ENCODE peak calls at places on chromosomes 13 and 19, in four cellular contexts. D is HCT116, X is HepG2, G is K562. Z is an unnamed sample.

GRCh38 chr13:77029436-77029835 is 2.5 kb upstream of the FBXL3 start:
- DNase-seq in D (no peak), X (no peak), G (no peak), Z (no peak)

GRCh38 chr13:94933230-94933751 is 220.9 kb upstream of the SOX21 start:
- DNase-seq in D (no peak), X (no peak), G (no peak), Z (no peak)

GRCh38 chr19:52527954-52528326 is 472 bp downstream of the ZNF808 start:
- DNase-seq in D (no peak), X (no peak), G (peak), Z (peak)

GRCh38 chr13:111939285-111940278 is 127.4 kb upstream of the SOX1 start:
- DNase-seq in D (no peak), X (no peak), G (no peak), Z (no peak)

GRCh38 chr13:36353001-36353400 is 6.8 kb upstream of the SPART start:
- DNase-seq in D (no peak), X (no peak), G (no peak), Z (no peak)

GRCh38 chr13:69579351-69579750 is 528.3 kb upstream of the ATXN8OS start:
- DNase-seq in D (no peak), X (no peak), G (no peak), Z (peak)

GRCh38 chr19:1468274-1469199 is 10.5 kb downstream of the C19orf25 start:
- DNase-seq in D (no peak), X (no peak), G (no peak), Z (no peak)

GRCh38 chr13:110450941-110451340 is 110.6 kb downstream of the RAB20 start:
- DNase-seq in D (no peak), X (no peak), G (no peak), Z (no peak)

GRCh38 chr13:73060251-73061160 is 1.7 kb downstream of the KLF5 start:
- DNase-seq in D (no peak), X (no peak), G (no peak), Z (peak)

GRCh38 chr13:73984949-73985691 is 149.1 kb downstream of the KLF12 start:
- DNase-seq in D (no peak), X (no peak), G (no peak), Z (no peak)

GRCh38 chr13:110445183-110445582 is 116.3 kb downstream of the RAB20 start:
- DNase-seq in D (no peak), X (no peak), G (no peak), Z (no peak)

GRCh38 chr19:28940751-28941500 is 272.0 kb downstream of the UQCRFS1 start:
- DNase-seq in D (no peak), X (no peak), G (no peak), Z (no peak)

GRCh38 chr13:29886446-29886845 is 36.0 kb upstream of the UBL3 start:
- DNase-seq in D (no peak), X (no peak), G (no peak), Z (no peak)

GRCh38 chr19:4581381-4582111 is 22.1 kb upstream of the SEMA6B start:
- DNase-seq in D (no peak), X (no peak), G (peak), Z (peak)

GRCh38 chr13:71659427-71659826 is 207.6 kb downstream of the DACH1 start:
- DNase-seq in D (no peak), X (no peak), G (no peak), Z (no peak)

GRCh38 chr19:53333071-53333465 is 481 bp upstream of the ZNF845 start:
- DNase-seq in D (no peak), X (no peak), G (no peak), Z (peak)

GRCh38 chr19:47729468-47729798 is 15.9 kb upstream of the NOP53 start:
- DNase-seq in D (peak), X (no peak), G (peak), Z (no peak)

GRCh38 chr19:33432408-33433170 is 59.1 kb downstream of the CEBPG start:
- DNase-seq in D (no peak), X (no peak), G (no peak), Z (no peak)

DNA sequence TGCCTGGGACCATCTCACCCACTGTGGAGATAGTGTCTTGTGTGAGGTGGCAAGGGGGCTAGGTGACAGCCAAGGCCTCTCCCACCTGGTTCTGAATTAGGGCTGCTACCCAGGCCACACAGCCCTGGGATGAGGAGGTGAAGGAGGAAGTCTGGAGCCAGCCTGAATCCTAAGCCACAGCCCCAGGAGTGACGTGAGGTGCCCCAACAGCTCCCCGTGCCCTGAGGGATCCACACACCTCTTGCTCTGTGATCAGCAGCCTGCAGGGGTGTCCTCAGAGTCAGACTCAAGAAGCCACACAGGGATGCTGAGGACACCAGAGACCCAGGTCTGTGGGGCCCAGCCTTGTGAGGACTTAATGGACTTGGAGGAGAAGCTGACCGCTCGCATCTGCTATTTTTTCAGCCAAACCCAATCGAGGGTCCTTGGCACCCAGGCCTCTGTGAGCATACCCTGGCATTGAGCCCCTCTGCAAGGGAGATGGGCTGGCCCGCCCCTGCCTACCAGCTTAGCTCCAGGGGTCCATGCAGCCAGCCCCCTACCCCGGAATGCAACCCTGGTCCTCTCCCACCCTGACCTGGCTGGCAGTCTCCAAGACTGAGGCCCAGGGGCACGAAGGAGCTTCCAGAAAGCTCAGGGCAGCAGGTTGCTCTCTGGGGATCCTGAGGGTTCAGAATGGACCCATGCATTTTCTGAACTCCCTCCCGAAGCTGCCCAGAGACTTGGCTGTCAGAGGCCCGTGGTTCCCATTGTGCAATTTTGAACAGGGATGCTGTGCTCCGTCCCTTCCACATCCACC is 16.6 kb upstream of the ZNF14 start:
- DNase-seq in D (no peak), X (no peak), G (no peak), Z (no peak)
- TF ChIP-seq ELF1 in D (no peak), X (no peak), G (no peak), Z (no peak)

DNA sequence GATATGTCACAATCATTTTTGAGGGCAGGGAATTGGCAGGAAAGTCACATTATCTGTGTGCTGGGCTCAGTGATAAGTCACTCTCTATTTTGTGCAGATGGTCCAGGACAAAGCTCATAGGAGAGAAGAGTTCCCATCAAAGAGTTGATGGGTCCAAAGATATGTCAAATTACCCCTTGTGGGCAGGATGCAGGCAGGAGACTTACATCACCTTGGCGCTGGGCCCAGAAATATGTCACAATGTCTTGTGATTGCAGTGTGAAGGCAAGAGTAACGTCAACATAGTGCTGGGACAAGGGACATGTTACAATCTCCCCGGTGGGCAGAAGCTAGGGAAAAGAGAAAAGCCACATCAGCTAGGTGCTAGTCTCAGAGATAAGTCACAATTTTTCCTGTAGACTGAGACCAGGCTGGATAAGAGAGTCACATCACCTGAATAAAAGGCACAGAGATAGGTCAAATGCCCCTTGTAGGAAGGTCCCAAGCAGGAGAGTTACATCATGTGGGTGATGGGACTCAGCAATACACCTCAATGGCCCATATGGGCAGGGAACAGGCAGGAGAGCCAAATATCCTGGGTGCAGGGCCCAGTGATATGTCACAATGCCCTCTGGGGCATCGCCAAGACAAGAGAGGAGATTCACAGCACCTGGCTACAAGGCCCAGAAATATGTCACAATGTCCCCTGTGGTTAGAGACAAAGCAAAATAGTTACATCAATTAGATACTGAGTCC is 47.9 kb downstream of the ZNF99 start:
- DNase-seq in D (no peak), X (no peak), G (no peak), Z (no peak)
- TF ChIP-seq ELF1 in D (no peak), X (no peak), G (no peak), Z (no peak)

GRCh38 chr13:42312817-42313431 is 41.0 kb downstream of the AKAP11 start:
- DNase-seq in D (no peak), X (no peak), G (no peak), Z (no peak)
- TF ChIP-seq ELF1 in D (no peak), X (no peak), G (no peak), Z (no peak)

GRCh38 chr13:42985312-42986175 is 6.5 kb downstream of the EPSTI1 start:
- DNase-seq in D (no peak), X (no peak), G (no peak), Z (peak)
- TF ChIP-seq ELF1 in D (no peak), X (no peak), G (no peak), Z (no peak)

GRCh38 chr19:7461841-7462629 is 26.8 kb downstream of the PEX11G start:
- DNase-seq in D (no peak), X (no peak), G (no peak), Z (peak)
- TF ChIP-seq ELF1 in D (no peak), X (no peak), G (no peak), Z (no peak)

GRCh38 chr19:23415561-23416191 is 20.4 kb upstream of the ZNF91 start:
- DNase-seq in D (no peak), X (no peak), G (no peak), Z (peak)
- TF ChIP-seq ELF1 in D (no peak), X (no peak), G (no peak), Z (no peak)

GRCh38 chr19:3276341-3276799 is 51.9 kb downstream of the CELF5 start:
- DNase-seq in D (peak), X (peak), G (peak), Z (peak)
- TF ChIP-seq ELF1 in D (no peak), X (no peak), G (no peak), Z (no peak)

GRCh38 chr19:41934849-41935374 is 6.7 kb upstream of the ERFL start:
- DNase-seq in D (peak), X (peak), G (peak), Z (peak)
- TF ChIP-seq ELF1 in D (no peak), X (no peak), G (no peak), Z (no peak)

DNA sequence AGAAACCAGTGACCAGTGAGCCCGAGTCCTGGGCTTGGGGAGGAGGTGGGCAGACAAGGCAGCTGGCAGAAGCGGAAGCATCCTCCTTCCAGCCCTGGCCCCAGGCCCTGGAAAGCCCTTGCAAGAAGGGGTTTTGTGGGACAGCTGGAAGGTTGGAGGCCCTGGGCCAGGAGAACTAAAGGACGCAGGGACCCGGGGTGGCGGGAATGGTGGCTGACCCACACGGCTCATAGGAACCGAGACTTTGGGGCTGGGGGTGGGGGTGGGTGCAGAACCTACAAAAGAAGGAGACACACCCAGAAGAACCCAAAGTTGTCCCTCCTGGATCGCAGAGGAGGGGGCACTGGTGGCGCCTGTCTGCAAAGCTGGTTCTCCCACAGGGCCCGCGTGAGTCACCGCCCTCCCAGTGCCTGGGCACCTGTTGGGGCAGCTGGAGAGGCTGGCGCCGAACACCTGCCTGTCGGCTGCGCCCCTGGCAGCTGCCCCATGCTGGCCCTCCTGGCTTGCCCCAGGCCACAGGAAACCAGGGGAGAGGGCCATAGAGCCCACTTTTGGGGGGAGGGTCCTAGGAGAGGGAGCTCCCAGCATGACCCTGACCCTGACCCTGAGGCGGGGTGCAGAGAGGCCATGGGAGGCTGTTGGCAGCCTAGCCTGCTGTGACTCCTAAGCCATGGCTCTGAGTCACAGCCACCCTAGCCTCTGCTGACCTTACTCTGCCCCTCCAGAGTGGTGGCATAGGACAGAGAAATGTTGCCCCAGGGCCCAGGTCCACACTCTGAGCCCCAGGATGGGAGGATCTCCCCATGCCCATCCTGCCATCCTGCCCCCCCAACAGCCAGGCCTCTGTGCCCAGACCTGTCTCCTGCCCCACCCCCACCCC is 768 bp downstream of the DMPK start:
- DNase-seq in D (no peak), X (no peak), G (no peak), Z (no peak)
- TF ChIP-seq ELF1 in D (no peak), X (no peak), G (no peak), Z (no peak)

Z was measured in SK-N-SH.